ENCODE peak calls at places on chromosomes 13 and 19, in ten cellular contexts. T is brain microvascular endothelial cell, C is substantia nigra, J is GM03348, U is fibroblast of the aortic adventitia, A is mucosa of descending colon, N is cardiac fibroblast, K is epithelial cell of proximal tubule, R is NCI-H1092 treated with DMSO at 0.1 percent for 48 hours, Y is NCI-H1436. I is an unnamed sample.

GRCh38 chr13:102770435-102770834 is 3.2 kb downstream of the TEX30 start:
- DNase-seq in T (no peak), C (no peak), J (no peak), U (no peak), A (no peak), N (no peak), K (no peak), R (no peak), Y (no peak), I (no peak)

GRCh38 chr19:48543121-48543710 is 8.8 kb upstream of the SULT2B1 start:
- DNase-seq in T (peak), C (no peak), J (peak), U (peak), A (no peak), N (peak), K (no peak), R (no peak), Y (no peak), I (no peak)

GRCh38 chr13:20174656-20175405 is 14.0 kb upstream of the GJA3 start:
- DNase-seq in T (peak), C (no peak), J (peak), U (peak), A (peak), N (peak), K (no peak), R (no peak), Y (no peak), I (no peak)

GRCh38 chr19:52557231-52557995 is 12.7 kb upstream of the ZNF701 start:
- DNase-seq in T (no peak), C (no peak), J (no peak), U (no peak), A (no peak), N (no peak), K (no peak), R (no peak), Y (no peak), I (no peak)

GRCh38 chr19:7083076-7083956 is 13.8 kb downstream of the ZNF557 start:
- DNase-seq in T (peak), C (no peak), J (no peak), U (peak), A (no peak), N (peak), K (no peak), R (no peak), Y (no peak), I (peak)

GRCh38 chr19:17070421-17070820 is 4.8 kb downstream of the HAUS8 start:
- DNase-seq in T (no peak), C (no peak), J (no peak), U (no peak), A (no peak), N (no peak), K (no peak), R (no peak), Y (no peak), I (no peak)

GRCh38 chr13:49633687-49634086 is 5.4 kb downstream of the ARL11 start:
- DNase-seq in T (no peak), C (no peak), J (no peak), U (no peak), A (no peak), N (no peak), K (no peak), R (no peak), Y (no peak), I (no peak)

GRCh38 chr19:46141421-46141820 is 6.6 kb upstream of the IGFL2 start:
- DNase-seq in T (no peak), C (no peak), J (no peak), U (no peak), A (no peak), N (no peak), K (no peak), R (no peak), Y (no peak), I (no peak)

GRCh38 chr19:55146078-55146647 is 2.8 kb downstream of the TNNT1 start:
- DNase-seq in T (no peak), C (no peak), J (peak), U (no peak), A (no peak), N (no peak), K (no peak), R (no peak), Y (peak), I (no peak)

GRCh38 chr19:13705928-13706447 is 58.3 kb upstream of the MRI1 start:
- DNase-seq in T (no peak), C (no peak), J (no peak), U (no peak), A (no peak), N (no peak), K (no peak), R (no peak), Y (no peak), I (no peak)

GRCh38 chr19:39151209-39151608 is 25.6 kb downstream of the PAK4 start:
- DNase-seq in T (no peak), C (no peak), J (no peak), U (no peak), A (no peak), N (no peak), K (no peak), R (no peak), Y (no peak), I (no peak)

GRCh38 chr13:110689711-110690110 is 16.2 kb downstream of the CARS2 start:
- DNase-seq in T (no peak), C (no peak), J (no peak), U (no peak), A (no peak), N (no peak), K (no peak), R (no peak), Y (no peak), I (no peak)

GRCh38 chr19:20276011-20276738 is 109.2 kb downstream of the ZNF486 start:
- DNase-seq in T (no peak), C (no peak), J (no peak), U (no peak), A (no peak), N (no peak), K (no peak), R (no peak), Y (no peak), I (no peak)

GRCh38 chr19:50458396-50459066 is 17.8 kb upstream of the EMC10 start:
- DNase-seq in T (no peak), C (no peak), J (peak), U (peak), A (no peak), N (peak), K (no peak), R (no peak), Y (no peak), I (no peak)

GRCh38 chr19:18736415-18737336 is 53.2 kb downstream of the CRTC1 start:
- DNase-seq in T (no peak), C (no peak), J (no peak), U (no peak), A (peak), N (no peak), K (no peak), R (no peak), Y (no peak), I (no peak)

GRCh38 chr13:100173203-100173602 is 84.3 kb downstream of the PCCA start:
- DNase-seq in T (no peak), C (no peak), J (no peak), U (no peak), A (no peak), N (no peak), K (no peak), R (no peak), Y (no peak), I (no peak)

I was measured in NCI-H2081.